ENCODE peak calls at places on chromosomes 3 and 15, in ten cellular contexts. A, Q, M, Y, R, V, B, G, Z and P are unnamed samples.
A peak's percentile ranks its signal among the peaks of the same experiment; 100 is the strongest.

GRCh38 chr3:127802620-127803019 is 19.7 kb downstream of the MGLL start:
- DNase-seq in A (no peak), Q (no peak), M (no peak), Y (no peak), R (no peak), V (no peak), B (no peak), G (no peak), Z (no peak), P (no peak)

GRCh38 chr3:141915016-141915415 is 38.6 kb downstream of the ATP1B3 start:
- DNase-seq in A (no peak), Q (no peak), M (no peak), Y (no peak), R (no peak), V (no peak), B (no peak), G (no peak), Z (no peak), P (no peak)

GRCh38 chr3:172256101-172256687 is 192.1 kb downstream of the GHSR start:
- DNase-seq in A (no peak), Q (no peak), M (no peak), Y (no peak), R (no peak), V (no peak), B (no peak), G (no peak), Z (no peak), P (no peak)

GRCh38 chr15:82595203-82595602 is 52.0 kb downstream of the CPEB1 start:
- DNase-seq in A (no peak), Q (no peak), M (no peak), Y (no peak), R (no peak), V (no peak), B (no peak), G (no peak), Z (no peak), P (no peak)

GRCh38 chr3:196159952-196160804 is 51.0 kb downstream of the ZDHHC19 start:
- DNase-seq in A (peak; percentile 85), Q (no peak), M (peak; percentile 73), Y (peak; percentile 68), R (peak; percentile 64), V (peak; percentile 74), B (no peak), G (no peak), Z (peak; percentile 54), P (peak; percentile 83)

GRCh38 chr3:170572665-170573253 is 13.1 kb downstream of the SLC7A14 start:
- DNase-seq in A (no peak), Q (no peak), M (peak; percentile 81), Y (peak; percentile 24), R (no peak), V (peak; percentile 45), B (no peak), G (no peak), Z (no peak), P (no peak)

GRCh38 chr3:187669675-187670504 is at the start of gene SST:
- DNase-seq in A (peak; percentile 67), Q (no peak), M (peak; percentile 39), Y (no peak), R (peak; percentile 49), V (no peak), B (no peak), G (no peak), Z (peak; percentile 20), P (peak; percentile 48)

GRCh38 chr15:48897144-48897814 is 19.3 kb downstream of the EID1 start:
- DNase-seq in A (no peak), Q (no peak), M (peak; percentile 66), Y (peak; percentile 62), R (no peak), V (no peak), B (no peak), G (no peak), Z (no peak), P (no peak)

GRCh38 chr3:196726788-196727675 is 12.6 kb upstream of the PAK2 start:
- DNase-seq in A (no peak), Q (no peak), M (peak; percentile 70), Y (no peak), R (peak; percentile 69), V (no peak), B (peak; percentile 16), G (no peak), Z (no peak), P (no peak)

GRCh38 chr3:11950576-11950975 is 53.6 kb upstream of the SYN2 start:
- DNase-seq in A (no peak), Q (no peak), M (no peak), Y (no peak), R (no peak), V (no peak), B (no peak), G (no peak), Z (no peak), P (no peak)

GRCh38 chr15:58746174-58746573 is 3.3 kb downstream of the ADAM10 start:
- DNase-seq in A (no peak), Q (no peak), M (no peak), Y (no peak), R (no peak), V (no peak), B (no peak), G (no peak), Z (no peak), P (no peak)

GRCh38 chr3:107938128-107938527 is 152.7 kb downstream of the CD47 start:
- DNase-seq in A (no peak), Q (no peak), M (peak; percentile 43), Y (peak; percentile 77), R (no peak), V (no peak), B (peak; percentile 15), G (no peak), Z (peak; percentile 37), P (no peak)

GRCh38 chr3:142993958-142994442 is 7.4 kb upstream of the U2SURP start:
- DNase-seq in A (no peak), Q (no peak), M (peak; percentile 69), Y (peak; percentile 63), R (peak; percentile 74), V (no peak), B (peak; percentile 61), G (peak; percentile 6), Z (peak; percentile 60), P (peak; percentile 68)

GRCh38 chr15:41870689-41871081 is 23.2 kb downstream of the SPTBN5 start:
- DNase-seq in A (no peak), Q (no peak), M (peak; percentile 68), Y (no peak), R (peak; percentile 87), V (no peak), B (peak; percentile 73), G (no peak), Z (no peak), P (no peak)

GRCh38 chr3:69226071-69226470 is 103.7 kb upstream of the LMOD3 start:
- DNase-seq in A (no peak), Q (no peak), M (no peak), Y (no peak), R (no peak), V (no peak), B (no peak), G (no peak), Z (no peak), P (no peak)

GRCh38 chr15:42285042-42285441 is 11.8 kb upstream of the TMEM87A start:
- DNase-seq in A (no peak), Q (no peak), M (peak; percentile 3), Y (no peak), R (no peak), V (no peak), B (no peak), G (no peak), Z (no peak), P (no peak)

GRCh38 chr15:74978503-74978902 is 16.9 kb upstream of the SCAMP5 start:
- DNase-seq in A (no peak), Q (no peak), M (no peak), Y (peak; percentile 33), R (peak; percentile 58), V (no peak), B (no peak), G (no peak), Z (no peak), P (no peak)

GRCh38 chr15:89836255-89837133 is 21.8 kb upstream of the ANPEP start:
- DNase-seq in A (no peak), Q (no peak), M (peak; percentile 95), Y (no peak), R (no peak), V (peak; percentile 80), B (no peak), G (no peak), Z (no peak), P (no peak)

GRCh38 chr15:63430766-63431451 is 49.3 kb upstream of the CA12 start:
- DNase-seq in A (no peak), Q (no peak), M (no peak), Y (peak; percentile 92), R (no peak), V (no peak), B (no peak), G (no peak), Z (no peak), P (no peak)